ENCODE peak calls at places on chromosomes 12 and 14, in six cellular contexts. E, C, O, T, Y and U are unnamed samples.

GRCh38 chr12:12229556-12230092 is 37.2 kb downstream of the LRP6 start:
- DNase-seq in E (no peak), C (peak), O (no peak), T (no peak), Y (no peak), U (no peak)

GRCh38 chr12:77120156-77120555 is 54.8 kb upstream of the E2F7 start:
- DNase-seq in E (peak), C (peak), O (no peak), T (peak), Y (no peak), U (no peak)

GRCh38 chr12:56521590-56522371 is at the start of gene RBMS2:
- DNase-seq in E (peak), C (peak), O (peak), T (peak), Y (peak), U (peak)

GRCh38 chr14:92927396-92928257 is 4.7 kb downstream of the CHGA start:
- DNase-seq in E (no peak), C (no peak), O (no peak), T (no peak), Y (no peak), U (no peak)

GRCh38 chr12:118360785-118361404 is 11.8 kb downstream of the TAOK3 start:
- DNase-seq in E (peak), C (peak), O (no peak), T (peak), Y (no peak), U (no peak)

GRCh38 chr12:131829351-131829794 is 1.2 kb downstream of the MMP17 start:
- DNase-seq in E (no peak), C (no peak), O (no peak), T (peak), Y (no peak), U (peak)

GRCh38 chr14:99537399-99537798 is 56.2 kb downstream of the CCNK start:
- DNase-seq in E (peak), C (peak), O (peak), T (peak), Y (peak), U (peak)

GRCh38 chr14:35480119-35480769 is 53.7 kb upstream of the INSM2 start:
- DNase-seq in E (peak), C (peak), O (no peak), T (peak), Y (no peak), U (no peak)

GRCh38 chr14:104158827-104159798 is 20.7 kb downstream of the KIF26A start:
- DNase-seq in E (no peak), C (no peak), O (no peak), T (no peak), Y (no peak), U (peak)

GRCh38 chr14:61891251-61891650 is 129.0 kb downstream of the SNAPC1 start:
- DNase-seq in E (peak), C (peak), O (no peak), T (peak), Y (no peak), U (peak)

GRCh38 chr14:22213110-22213509 is 375.9 kb downstream of the DAD1 start:
- DNase-seq in E (no peak), C (peak), O (no peak), T (no peak), Y (no peak), U (no peak)

GRCh38 chr12:122669397-122670070 is 33.6 kb downstream of the HCAR2 start:
- DNase-seq in E (peak), C (peak), O (no peak), T (peak), Y (no peak), U (no peak)